ENCODE peak calls at places on chromosome 2, in six cellular contexts. D is activated T-helper 1 cell treated with Interleukin-2 at 50 U/mL for 16 hours; U is NCI-H2107; I is stimulated activated CD8-positive, alpha-beta memory T cell treated with anti-CD3 and anti-CD28 coated beads, Interleukin-7, amount 100 ng/mL, for 1 hour; A is posterior cingulate gyrus; N is GM10248. E is an unnamed sample.

GRCh38 chr2:32330136-32330535 is 26.7 kb upstream of the BIRC6 start:
- DNase-seq in D (no peak), U (no peak), I (no peak), A (no peak), N (no peak), E (peak)

GRCh38 chr2:85873679-85874078 is 15.1 kb downstream of the ST3GAL5 start:
- DNase-seq in D (no peak), U (no peak), I (no peak), A (no peak), N (no peak), E (no peak)

GRCh38 chr2:85541753-85542457 is 2.9 kb downstream of the MAT2A start:
- DNase-seq in D (no peak), U (no peak), I (no peak), A (no peak), N (no peak), E (no peak)

GRCh38 chr2:41962912-41963652 is 84.7 kb upstream of the PKDCC start:
- DNase-seq in D (no peak), U (no peak), I (no peak), A (no peak), N (no peak), E (no peak)

GRCh38 chr2:179749210-179749609 is 112.2 kb downstream of the ZNF385B start:
- DNase-seq in D (no peak), U (no peak), I (no peak), A (no peak), N (no peak), E (peak)

GRCh38 chr2:43826305-43827250 is 12.1 kb downstream of the ABCG5 start:
- DNase-seq in D (no peak), U (no peak), I (no peak), A (no peak), N (no peak), E (no peak)

GRCh38 chr2:17790539-17790938 is 25.7 kb upstream of the MSGN1 start:
- DNase-seq in D (no peak), U (no peak), I (no peak), A (no peak), N (no peak), E (no peak)

GRCh38 chr2:164620873-164621760 is at the start of gene GRB14:
- DNase-seq in D (no peak), U (no peak), I (no peak), A (peak), N (no peak), E (no peak)

GRCh38 chr2:134245340-134245984 is 8.4 kb upstream of the MGAT5 start:
- DNase-seq in D (peak), U (no peak), I (peak), A (peak), N (no peak), E (no peak)

GRCh38 chr2:54313147-54313546 is 57.1 kb upstream of the TSPYL6 start:
- DNase-seq in D (no peak), U (no peak), I (no peak), A (no peak), N (no peak), E (no peak)

GRCh38 chr2:130382313-130382917 is 26.6 kb downstream of the PTPN18 start:
- DNase-seq in D (no peak), U (no peak), I (no peak), A (no peak), N (no peak), E (no peak)

GRCh38 chr2:231331533-231331932 is 64.0 kb upstream of the B3GNT7 start:
- DNase-seq in D (no peak), U (no peak), I (no peak), A (no peak), N (no peak), E (no peak)

GRCh38 chr2:134796373-134796772 is 42.0 kb upstream of the ACMSD start:
- DNase-seq in D (no peak), U (no peak), I (no peak), A (no peak), N (no peak), E (no peak)

GRCh38 chr2:68839260-68839833 is 31.9 kb downstream of the BMP10 start:
- DNase-seq in D (no peak), U (no peak), I (no peak), A (no peak), N (peak), E (no peak)

GRCh38 chr2:190137561-190137960 is 75.0 kb upstream of the MSTN start:
- DNase-seq in D (no peak), U (no peak), I (no peak), A (peak), N (no peak), E (no peak)

GRCh38 chr2:9174771-9175441 is 31.7 kb upstream of the ASAP2 start:
- DNase-seq in D (no peak), U (no peak), I (no peak), A (no peak), N (no peak), E (peak)

GRCh38 chr2:1618191-1618961 is 125.9 kb downstream of the PXDN start:
- DNase-seq in D (no peak), U (no peak), I (no peak), A (no peak), N (no peak), E (no peak)

GRCh38 chr2:19244460-19245363 is 113.7 kb downstream of the OSR1 start:
- DNase-seq in D (no peak), U (no peak), I (no peak), A (no peak), N (no peak), E (no peak)

GRCh38 chr2:197258580-197258979 is 52.0 kb downstream of the ANKRD44 start:
- DNase-seq in D (no peak), U (no peak), I (no peak), A (no peak), N (no peak), E (no peak)